ENCODE peak calls at places on chromosomes 4 and X, in nine cellular contexts. I is HepG2, W is Peyer's patch, U is right lobe of liver, E is K562, C is IMR-90, H is heart left ventricle, N is spleen, R is sigmoid colon. X is an unnamed sample.

GRCh38 chr4:176309772-176310171 is 10.0 kb upstream of the SPCS3 start:
- DNase-seq in R (no peak), C (peak), W (no peak), I (no peak), E (no peak), N (no peak), H (no peak), U (no peak), X (no peak)

GRCh38 chr4:137519406-137519805 is 12.9 kb downstream of the PCDH18 start:
- DNase-seq in H (no peak), W (no peak), U (no peak), E (no peak), I (no peak), N (no peak), C (peak), R (no peak), X (no peak)

GRCh38 chrX:67544871-67545771 is 1.3 kb downstream of the AR start:
- DNase-seq in N (peak), H (peak), I (no peak), U (no peak), R (peak), W (no peak), E (peak), C (peak), X (no peak)

GRCh38 chrX:1425381-1425780 is 27.3 kb downstream of the ASMTL start:
- DNase-seq in C (no peak), N (peak), W (peak), H (no peak), R (peak), U (no peak), I (no peak), E (no peak), X (no peak)

GRCh38 chr4:94877973-94878372 is 120.2 kb downstream of the BMPR1B start:
- DNase-seq in H (no peak), R (no peak), I (no peak), C (peak), W (no peak), E (no peak), U (no peak), N (no peak), X (no peak)

GRCh38 chr4:174460684-174461083 is 61.6 kb downstream of the HPGD start:
- DNase-seq in H (no peak), R (no peak), C (no peak), I (no peak), U (no peak), N (no peak), E (no peak), W (no peak), X (no peak)

GRCh38 chr4:3248811-3249661 is at the start of gene MSANTD1:
- DNase-seq in U (no peak), E (no peak), I (no peak), W (no peak), R (no peak), H (no peak), C (peak), N (no peak), X (no peak)

GRCh38 chrX:118254611-118255010 is 91.3 kb upstream of the WDR44 start:
- DNase-seq in E (peak), I (peak), C (peak), H (peak), W (peak), R (no peak), U (peak), N (no peak), X (peak)

GRCh38 chr4:726816-727215 is 21.2 kb downstream of the PCGF3 start:
- DNase-seq in C (no peak), H (no peak), W (no peak), I (no peak), E (peak), R (no peak), N (no peak), U (no peak), X (no peak)
- H3K4me3 ChIP-seq in C (no peak), H (no peak), W (no peak), I (no peak), E (no peak), R (no peak), N (no peak), U (no peak), X (no peak)

GRCh38 chr4:47852121-47852520 is 14.3 kb upstream of the CORIN start:
- DNase-seq in R (no peak), C (peak), U (no peak), E (no peak), H (no peak), I (no peak), N (no peak), W (no peak), X (no peak)

GRCh38 chr4:47858012-47858411 is 20.1 kb upstream of the CORIN start:
- DNase-seq in N (no peak), C (no peak), H (no peak), I (no peak), U (no peak), R (no peak), E (no peak), W (no peak), X (no peak)

GRCh38 chr4:47856713-47857112 is 18.8 kb upstream of the CORIN start:
- DNase-seq in N (no peak), U (no peak), W (no peak), C (no peak), I (no peak), H (no peak), E (no peak), R (no peak), X (no peak)

GRCh38 chr4:47860305-47860704 is 22.4 kb upstream of the CORIN start:
- DNase-seq in I (no peak), U (no peak), C (no peak), R (no peak), H (no peak), E (no peak), N (no peak), W (no peak), X (no peak)

DNA sequence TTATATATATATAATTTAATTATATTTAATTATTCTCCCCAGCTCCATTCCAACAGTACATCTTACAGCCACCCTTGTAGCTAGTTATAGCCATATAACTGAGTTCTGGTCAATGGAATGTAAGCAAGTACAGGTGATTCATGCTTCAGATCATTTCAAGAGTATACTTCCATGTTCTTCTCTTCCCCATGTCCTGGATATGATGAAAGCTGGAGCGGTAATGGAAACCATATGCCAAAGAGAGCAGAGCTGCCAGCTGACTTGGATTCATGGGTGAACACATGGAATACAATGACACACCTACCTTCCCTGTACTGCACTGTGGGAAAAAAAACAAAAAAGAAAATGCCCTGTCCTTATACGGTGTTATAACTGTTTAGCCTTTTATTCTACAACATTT is 17.5 kb upstream of the CORIN start:
- DNase-seq in N (no peak), U (no peak), I (no peak), W (no peak), R (no peak), E (no peak), H (no peak), C (peak), X (peak)
- TF ChIP-seq CTCF in N (no peak), U (no peak), I (no peak), W (no peak), R (no peak), E (no peak), H (no peak), C (no peak), X (no peak)

DNA sequence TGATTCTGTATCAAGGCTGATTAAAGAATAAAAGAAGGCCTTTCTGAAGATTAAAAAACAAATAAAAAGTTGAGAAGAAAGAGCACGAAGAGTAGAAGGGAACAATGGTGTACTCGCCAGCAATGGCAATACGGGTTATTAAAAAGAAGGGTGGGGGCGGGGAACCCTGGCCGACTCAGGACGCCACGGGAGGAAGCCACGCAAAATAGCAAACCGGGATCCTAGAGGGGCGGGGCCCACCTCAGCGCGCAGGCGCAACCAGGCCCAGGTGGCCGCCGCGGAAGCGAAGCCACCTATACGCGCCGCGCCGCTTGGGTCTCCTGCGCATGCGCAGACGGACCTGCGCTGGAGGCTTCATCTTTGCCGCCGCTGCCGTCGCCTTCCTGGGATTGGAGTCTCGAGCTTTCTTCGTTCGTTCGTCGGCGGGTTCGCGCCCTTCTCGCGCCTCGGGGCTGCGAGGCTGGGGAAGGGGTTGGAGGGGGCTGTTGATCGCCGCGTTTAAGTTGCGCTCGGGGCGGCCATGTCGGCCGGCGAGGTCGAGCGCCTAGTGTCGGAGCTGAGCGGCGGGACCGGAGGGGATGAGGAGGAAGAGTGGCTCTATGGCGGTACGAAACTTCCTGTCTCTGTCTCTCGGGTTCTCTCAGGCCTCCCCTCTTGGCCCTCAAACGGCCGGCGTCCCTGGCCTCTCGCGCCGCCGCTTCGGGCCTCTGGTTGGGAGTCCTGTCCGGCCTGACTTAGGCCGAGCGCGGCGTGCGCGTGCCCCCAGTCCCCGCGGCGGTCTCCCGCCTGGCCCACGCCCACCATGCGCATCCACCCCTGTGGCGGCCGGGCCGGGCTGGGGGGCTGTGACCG is at the start of gene FIP1L1:
- DNase-seq in R (peak), C (peak), W (peak), U (peak), E (peak), N (peak), H (peak), I (peak), X (peak)
- TF ChIP-seq POLR2A in R (peak), C (peak), W (peak), U (peak), E (peak), N (peak), H (no peak), I (peak), X (no peak)

GRCh38 chr4:108398326-108398725 is 222.1 kb upstream of the RPL34 start:
- DNase-seq in C (no peak), H (no peak), R (no peak), U (no peak), E (no peak), I (no peak), W (no peak), N (no peak), X (no peak)
- H3K4me3 ChIP-seq in C (no peak), H (no peak), R (no peak), U (no peak), E (no peak), I (no peak), W (no peak), N (no peak), X (no peak)

GRCh38 chr4:37385424-37385823 is 140.9 kb downstream of the NWD2 start:
- DNase-seq in W (no peak), C (no peak), E (no peak), R (no peak), N (no peak), H (no peak), U (no peak), I (no peak), X (no peak)

GRCh38 chr4:37383579-37384229 is 139.2 kb downstream of the NWD2 start:
- DNase-seq in U (no peak), R (no peak), W (no peak), N (no peak), C (peak), E (peak), H (no peak), I (peak), X (no peak)

DNA sequence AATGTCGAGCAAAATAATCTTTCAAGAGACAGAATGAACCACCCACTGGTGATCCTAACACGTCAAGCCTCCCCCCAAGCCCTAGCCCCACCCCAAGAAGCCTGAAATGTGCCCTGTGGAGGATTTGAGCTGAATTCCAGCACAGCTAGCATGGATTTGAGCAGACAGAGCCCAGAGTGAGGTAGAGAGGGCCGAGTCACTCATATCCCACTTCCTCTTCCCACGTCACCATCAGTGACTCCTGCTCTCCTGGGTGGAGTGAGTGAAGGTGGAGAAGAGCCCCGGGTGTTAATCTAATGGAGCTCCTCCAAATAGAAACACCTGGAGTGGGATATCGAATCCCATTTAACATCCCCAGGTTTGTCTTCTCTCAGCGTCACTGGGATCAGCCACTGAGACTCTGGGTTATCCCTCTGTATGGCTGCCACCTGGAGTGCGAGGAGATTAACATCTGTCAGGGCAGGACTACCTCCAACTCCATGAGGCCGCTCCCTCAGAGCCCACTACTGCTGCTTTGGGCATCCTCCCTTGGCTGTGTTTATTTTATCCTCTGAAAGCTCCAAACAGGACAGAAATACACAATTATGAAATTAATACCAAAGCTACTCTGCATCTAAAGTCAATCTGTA is 136.6 kb downstream of the NWD2 start:
- DNase-seq in R (no peak), N (no peak), H (no peak), U (no peak), E (no peak), C (no peak), I (no peak), W (no peak), X (no peak)
- TF ChIP-seq CTCF in R (no peak), N (no peak), H (no peak), U (no peak), E (no peak), C (no peak), I (peak), W (no peak), X (no peak)

GRCh38 chrX:149938427-149939270 is at the start of gene EOLA2:
- DNase-seq in I (peak), C (peak), R (peak), W (peak), H (peak), N (peak), E (peak), U (peak), X (peak)
- TF ChIP-seq POLR2A in I (no peak), C (no peak), R (no peak), W (peak), H (no peak), N (no peak), E (peak), U (no peak), X (no peak)

DNA sequence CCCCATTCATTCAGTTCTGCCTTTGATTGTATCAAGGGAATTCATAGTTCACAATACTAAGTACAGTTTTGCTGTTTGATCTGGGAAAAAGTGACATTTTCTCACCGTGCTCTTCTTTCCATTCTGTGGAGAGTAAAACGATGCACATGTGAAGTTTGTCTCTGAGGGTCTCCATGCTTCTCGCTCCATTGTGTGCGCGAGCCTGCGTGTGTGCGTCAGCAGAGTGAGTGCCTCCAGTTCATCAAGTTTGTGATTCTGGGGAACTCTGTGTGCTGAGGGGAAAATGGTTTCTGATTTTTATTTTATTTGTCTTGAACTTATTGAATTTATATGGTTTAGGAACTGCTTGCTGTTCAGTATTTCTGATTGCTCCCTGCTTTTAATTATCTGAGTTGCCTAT is 2.0 kb downstream of the STK26 start:
- DNase-seq in U (no peak), H (no peak), I (peak), E (peak), N (no peak), C (no peak), R (no peak), W (no peak), X (no peak)
- H3K4me3 ChIP-seq in U (no peak), H (no peak), I (peak), E (peak), N (no peak), C (no peak), R (no peak), W (no peak), X (no peak)

GRCh38 chrX:108736509-108737479 is at the start of gene IRS4:
- DNase-seq in N (no peak), C (no peak), U (no peak), H (no peak), R (no peak), E (no peak), I (peak), W (no peak), X (no peak)
- TF ChIP-seq CTCF in N (no peak), C (no peak), U (no peak), H (no peak), R (no peak), E (no peak), I (peak), W (no peak), X (no peak)

DNA sequence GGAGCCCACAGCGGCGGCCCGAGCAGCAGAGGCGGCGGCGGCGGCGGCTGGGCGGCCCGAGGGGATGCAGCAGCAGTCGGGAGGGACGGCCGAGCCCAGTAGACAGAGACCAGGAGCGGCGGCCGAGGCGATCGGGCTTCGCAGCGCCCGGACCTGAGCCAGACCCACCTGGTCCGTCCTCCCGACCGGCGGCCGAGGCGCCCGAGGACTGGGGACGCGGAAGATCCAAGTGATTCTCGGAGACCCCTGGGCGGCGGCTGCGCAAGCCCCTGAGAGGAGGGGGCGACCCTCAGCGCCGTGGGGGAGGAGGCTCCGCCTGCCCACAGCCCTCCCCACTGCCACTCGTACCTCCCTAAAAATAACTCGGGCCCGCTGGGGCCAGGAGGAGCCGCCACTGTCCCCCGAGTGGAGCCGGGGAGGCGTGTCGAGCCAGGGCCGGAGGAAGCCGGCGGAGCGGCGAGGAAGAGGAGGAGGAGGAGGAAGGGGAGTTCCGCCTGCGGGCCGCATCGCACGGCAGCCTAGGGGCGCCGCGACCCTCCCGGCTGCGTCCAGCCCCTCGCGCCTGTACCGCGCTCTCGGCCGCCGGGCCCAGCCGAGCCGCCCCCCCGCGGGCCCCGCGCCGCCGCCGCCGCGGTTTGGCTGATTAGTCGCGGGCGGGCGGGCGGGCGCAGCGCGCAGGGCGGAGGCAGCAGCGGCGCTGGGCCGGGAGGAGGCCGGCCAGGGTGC is 690 bp downstream of the RAPGEF2 start:
- DNase-seq in C (peak), W (peak), E (peak), R (peak), I (no peak), H (peak), N (peak), U (peak), X (peak)
- TF ChIP-seq POLR2A in C (peak), W (no peak), E (no peak), R (no peak), I (no peak), H (no peak), N (no peak), U (no peak), X (no peak)